ENCODE peak calls at places on chromosome 1, in ten cellular contexts. G is DMS53, W is ovary, B is HuH-7, A is SW480, N is RPMI8226, K is HS-5, V is fibroblast of mammary gland, S is right cardiac atrium, F is T-helper 9 cell. E is an unnamed sample.

GRCh38 chr1:35555601-35556477 is 1.4 kb downstream of the KIAA0319L start:
- DNase-seq in G (peak; percentile 94), W (no peak), B (peak; percentile 71), A (no peak), N (no peak), K (no peak), V (peak; percentile 85), S (no peak), F (no peak), E (peak; percentile 32)

GRCh38 chr1:158830074-158830677 is 975 bp upstream of the MNDA start:
- DNase-seq in G (no peak), W (no peak), B (no peak), A (no peak), N (no peak), K (no peak), V (no peak), S (no peak), F (no peak), E (no peak)

GRCh38 chr1:1335283-1335682 is 4.2 kb downstream of the TAS1R3 start:
- DNase-seq in G (no peak), W (no peak), B (no peak), A (no peak), N (no peak), K (no peak), V (no peak), S (no peak), F (no peak), E (no peak)

GRCh38 chr1:52614671-52615070 is 12.5 kb downstream of the GPX7 start:
- DNase-seq in G (no peak), W (no peak), B (no peak), A (no peak), N (no peak), K (no peak), V (no peak), S (no peak), F (no peak), E (no peak)

GRCh38 chr1:199264283-199264682 is 625.4 kb downstream of the PTPRC start:
- DNase-seq in G (no peak), W (no peak), B (no peak), A (no peak), N (no peak), K (no peak), V (no peak), S (no peak), F (no peak), E (no peak)

GRCh38 chr1:161307230-161307768 is 2.5 kb downstream of the MPZ start:
- DNase-seq in G (peak; percentile 56), W (no peak), B (no peak), A (peak; percentile 9), N (peak; percentile 30), K (peak; percentile 72), V (peak; percentile 91), S (no peak), F (no peak), E (peak; percentile 11)

GRCh38 chr1:161077426-161077825 is 7.7 kb upstream of the ARHGAP30 start:
- DNase-seq in G (no peak), W (no peak), B (no peak), A (no peak), N (no peak), K (no peak), V (no peak), S (no peak), F (no peak), E (no peak)

GRCh38 chr1:227779021-227779441 is 36.4 kb upstream of the PRSS38 start:
- DNase-seq in G (no peak), W (peak; percentile 14), B (no peak), A (no peak), N (no peak), K (no peak), V (no peak), S (no peak), F (no peak), E (no peak)

GRCh38 chr1:25167269-25168192 is 64.8 kb downstream of the SYF2 start:
- DNase-seq in G (peak; percentile 80), W (no peak), B (no peak), A (peak; percentile 100), N (no peak), K (no peak), V (no peak), S (no peak), F (no peak), E (no peak)

GRCh38 chr1:26828352-26829093 is 2.0 kb downstream of the ZDHHC18 start:
- DNase-seq in G (no peak), W (no peak), B (no peak), A (no peak), N (no peak), K (no peak), V (no peak), S (peak; percentile 70), F (no peak), E (no peak)

GRCh38 chr1:15833842-15834405 is 13.6 kb upstream of the SPEN start:
- DNase-seq in G (no peak), W (no peak), B (no peak), A (no peak), N (no peak), K (no peak), V (no peak), S (no peak), F (no peak), E (no peak)

GRCh38 chr1:167926486-167926997 is 9.9 kb upstream of the DCAF6 start:
- DNase-seq in G (no peak), W (no peak), B (peak; percentile 70), A (no peak), N (no peak), K (no peak), V (no peak), S (no peak), F (no peak), E (no peak)

GRCh38 chr1:176205322-176205914 is 1.7 kb downstream of the COP1 start:
- DNase-seq in G (peak; percentile 16), W (no peak), B (peak; percentile 2), A (no peak), N (no peak), K (peak; percentile 24), V (peak; percentile 51), S (no peak), F (no peak), E (no peak)

GRCh38 chr1:219209578-219209977 is 35.9 kb downstream of the LYPLAL1 start:
- DNase-seq in G (peak; percentile 49), W (no peak), B (no peak), A (no peak), N (no peak), K (no peak), V (no peak), S (no peak), F (no peak), E (no peak)